ENCODE peak calls at places on chromosomes 4 and X, in five cellular contexts. S, H, K, C and O are unnamed samples.

GRCh38 chrX:119574394-119575266 is at the start of gene UBE2A:
- DNase-seq in K (peak; percentile 80), S (peak; percentile 87), H (peak; percentile 95), C (peak; percentile 82), O (peak; percentile 95)

GRCh38 chr4:24743931-24744330 is 51.4 kb upstream of the SOD3 start:
- DNase-seq in H (no peak), C (no peak), S (no peak), K (no peak), O (peak; percentile 15)

GRCh38 chr4:33407496-33407895 is 2687.3 kb downstream of the PCDH7 start:
- DNase-seq in H (no peak), C (no peak), K (no peak), S (no peak), O (no peak)

GRCh38 chr4:121943941-121944340 is 7.9 kb downstream of the TRPC3 start:
- DNase-seq in H (peak; percentile 13), C (no peak), S (peak; percentile 49), K (no peak), O (no peak)

GRCh38 chr4:108360857-108361820 is 192.4 kb upstream of the LEF1 start:
- DNase-seq in C (no peak), K (no peak), S (peak; percentile 26), H (no peak), O (peak; percentile 29)

GRCh38 chr4:88865466-88865865 is 167.8 kb upstream of the NAP1L5 start:
- DNase-seq in C (no peak), S (no peak), K (no peak), H (no peak), O (peak; percentile 21)

GRCh38 chr4:98470366-98470765 is 188.0 kb downstream of the TSPAN5 start:
- DNase-seq in S (no peak), H (no peak), C (no peak), K (no peak), O (no peak)

GRCh38 chrX:4805559-4805958 is 1092.1 kb upstream of the PRKX start:
- DNase-seq in S (no peak), K (no peak), C (no peak), H (no peak), O (no peak)

GRCh38 chrX:13398073-13398823 is 78.4 kb upstream of the ATXN3L start:
- DNase-seq in H (peak; percentile 26), K (no peak), C (no peak), S (no peak), O (no peak)

GRCh38 chr4:173371292-173372192 is 788 bp downstream of the SAP30 start:
- DNase-seq in C (peak; percentile 79), S (peak; percentile 66), K (peak; percentile 58), H (peak; percentile 79), O (peak; percentile 86)

GRCh38 chr4:86594559-86595425 is 677 bp downstream of the PTPN13 start:
- DNase-seq in H (peak; percentile 91), K (peak; percentile 26), S (peak; percentile 43), C (peak; percentile 51), O (peak; percentile 84)

GRCh38 chrX:82218361-82218760 is 1016.5 kb downstream of the SH3BGRL start:
- DNase-seq in S (no peak), H (peak; percentile 72), C (no peak), K (no peak), O (peak; percentile 52)

GRCh38 chrX:40420899-40421729 is 159.7 kb upstream of the ATP6AP2 start:
- DNase-seq in S (no peak), C (peak; percentile 71), H (peak; percentile 49), K (no peak), O (peak; percentile 42)

GRCh38 chrX:27598312-27598711 is 8.2 kb downstream of the DCAF8L2 start:
- DNase-seq in S (no peak), C (no peak), H (no peak), K (no peak), O (peak; percentile 92)

GRCh38 chr4:71616168-71616811 is 167.6 kb downstream of the GC start:
- DNase-seq in S (no peak), H (no peak), C (no peak), K (no peak), O (no peak)